ENCODE peak calls at places on chromosomes 4 and X, in four cellular contexts. F is adrenal gland, W is iris pigment epithelial cell, E is tibial artery. P is an unnamed sample.

GRCh38 chr4:53313510-53313909 is 52.4 kb downstream of the SCFD2 start:
- DNase-seq in E (no peak), W (peak), F (no peak), P (no peak)

GRCh38 chr4:159002950-159003349 is 99.9 kb upstream of the RAPGEF2 start:
- DNase-seq in E (no peak), F (no peak), W (peak), P (peak)

GRCh38 chrX:3609800-3610199 is 103.6 kb downstream of the PRKX start:
- DNase-seq in F (no peak), W (peak), E (no peak), P (no peak)

GRCh38 chr4:76589872-76590846 is 155.1 kb downstream of the SHROOM3 start:
- DNase-seq in F (peak), E (peak), W (peak), P (peak)

GRCh38 chr4:40546506-40546905 is 83.2 kb downstream of the RBM47 start:
- DNase-seq in W (no peak), E (no peak), F (no peak), P (peak)

GRCh38 chr4:143248827-143249226 is 64.1 kb downstream of the USP38 start:
- DNase-seq in F (no peak), W (no peak), E (no peak), P (no peak)

GRCh38 chr4:155403886-155404285 is 27.1 kb upstream of the MAP9 start:
- DNase-seq in F (no peak), W (peak), E (no peak), P (peak)

GRCh38 chr4:186116698-186117097 is 12.2 kb downstream of the FAM149A start:
- DNase-seq in E (no peak), W (no peak), F (no peak), P (no peak)

GRCh38 chr4:16695896-16696295 is 202.5 kb downstream of the LDB2 start:
- DNase-seq in F (no peak), W (no peak), E (no peak), P (no peak)

GRCh38 chrX:77937291-77937690 is 26.8 kb downstream of the ATP7A start:
- DNase-seq in W (peak), E (no peak), F (no peak), P (peak)

GRCh38 chr4:126757219-126757618 is 875.5 kb upstream of the INTU start:
- DNase-seq in E (no peak), W (peak), F (no peak), P (no peak)

GRCh38 chrX:39204945-39205344 is 403.7 kb downstream of the MID1IP1 start:
- DNase-seq in W (no peak), F (no peak), E (no peak), P (no peak)

GRCh38 chr4:145153904-145154298 is 26.5 kb downstream of the OTUD4 start:
- DNase-seq in F (no peak), E (no peak), W (no peak), P (no peak)

GRCh38 chr4:39326468-39326960 is 39.6 kb downstream of the RFC1 start:
- DNase-seq in E (no peak), F (no peak), W (no peak), P (no peak)

GRCh38 chr4:123018391-123018755 is 96.0 kb upstream of the NUDT6 start:
- DNase-seq in F (no peak), E (no peak), W (no peak), P (no peak)

GRCh38 chr4:142741995-142742394 is 104.1 kb downstream of the INPP4B start:
- DNase-seq in W (no peak), E (no peak), F (no peak), P (no peak)

GRCh38 chrX:120517936-120518335 is 42.8 kb downstream of the CUL4B start:
- DNase-seq in E (no peak), W (peak), F (no peak), P (no peak)

GRCh38 chr4:5812506-5813229 is 80.2 kb downstream of the CRMP1 start:
- DNase-seq in F (peak), E (peak), W (peak), P (peak)

GRCh38 chr4:117429506-117429905 is 344.1 kb upstream of the TRAM1L1 start:
- DNase-seq in W (no peak), E (no peak), F (no peak), P (no peak)

GRCh38 chr4:96003941-96004340 is 164.0 kb downstream of the PDHA2 start:
- DNase-seq in E (no peak), W (no peak), F (no peak), P (no peak)

GRCh38 chr4:53886090-53886489 is 178.3 kb downstream of the CHIC2 start:
- DNase-seq in W (no peak), F (no peak), E (no peak), P (no peak)

GRCh38 chr4:76156635-76157034 is 8.4 kb upstream of the NUP54 start:
- DNase-seq in F (no peak), E (no peak), W (peak), P (no peak)

GRCh38 chrX:153726286-153727107 is 1.8 kb downstream of the ABCD1 start:
- DNase-seq in E (peak), W (peak), F (peak), P (no peak)

GRCh38 chr4:153409924-153410501 is 56.1 kb upstream of the TMEM131L start:
- DNase-seq in W (peak), E (no peak), F (no peak), P (no peak)

GRCh38 chr4:87392183-87392582 is 1.2 kb upstream of the HSD17B11 start:
- DNase-seq in F (no peak), E (no peak), W (no peak), P (no peak)

GRCh38 chr4:100981447-100982204 is 365.7 kb downstream of the PPP3CA start:
- DNase-seq in W (peak), E (no peak), F (no peak), P (no peak)

GRCh38 chr4:184635381-184635780 is 13.9 kb downstream of the CASP3 start:
- DNase-seq in W (no peak), F (no peak), E (no peak), P (no peak)

GRCh38 chr4:100108869-100109268 is 81.4 kb downstream of the DDIT4L start:
- DNase-seq in E (no peak), W (no peak), F (no peak), P (no peak)

GRCh38 chr4:83618991-83619390 is 83.1 kb downstream of the GPAT3 start:
- DNase-seq in F (no peak), W (peak), E (no peak), P (peak)

GRCh38 chrX:25754399-25754798 is 383.7 kb upstream of the MAGEB18 start:
- DNase-seq in F (no peak), E (no peak), W (no peak), P (no peak)

GRCh38 chr4:39821951-39822350 is 124.0 kb downstream of the UBE2K start:
- DNase-seq in F (no peak), W (no peak), E (no peak), P (no peak)

P was measured in LoVo.